ENCODE peak calls at places on chromosomes 4 and X, in four cellular contexts. S is glomerular endothelial cell, B is NCI-H345, P is osteocyte. T is an unnamed sample.

GRCh38 chr4:182876427-182876826 is 40.8 kb downstream of the DCTD start:
- DNase-seq in S (no peak), B (no peak), P (no peak), T (no peak)

GRCh38 chr4:4415107-4415805 is 28.4 kb downstream of the NSG1 start:
- DNase-seq in S (no peak), B (no peak), P (no peak), T (no peak)

GRCh38 chr4:111506706-111507105 is 638.5 kb upstream of the FAM241A start:
- DNase-seq in S (no peak), B (no peak), P (no peak), T (no peak)

GRCh38 chr4:139015948-139016451 is 419 bp downstream of the NOCT start:
- DNase-seq in S (no peak), B (peak; percentile 34), P (no peak), T (no peak)

GRCh38 chrX:38864165-38864564 is 62.9 kb downstream of the MID1IP1 start:
- DNase-seq in S (no peak), B (no peak), P (no peak), T (no peak)

GRCh38 chr4:107893171-107894137 is 37.9 kb upstream of the CYP2U1 start:
- DNase-seq in S (no peak), B (no peak), P (no peak), T (no peak)

GRCh38 chr4:6324999-6325790 is 55.5 kb downstream of the WFS1 start:
- DNase-seq in S (no peak), B (no peak), P (no peak), T (no peak)

GRCh38 chr4:59762344-59762743 is 1437.8 kb upstream of the ADGRL3 start:
- DNase-seq in S (no peak), B (no peak), P (no peak), T (no peak)

GRCh38 chrX:150635952-150636351 is 57.2 kb upstream of the MTMR1 start:
- DNase-seq in S (no peak), B (no peak), P (no peak), T (no peak)

GRCh38 chrX:24285082-24285481 is 28.8 kb downstream of the SUPT20HL2 start:
- DNase-seq in S (no peak), B (no peak), P (no peak), T (no peak)

GRCh38 chr4:164536829-164537228 is 217.1 kb upstream of the SMIM31 start:
- DNase-seq in S (no peak), B (no peak), P (no peak), T (peak; percentile 90)

GRCh38 chr4:150782311-150782710 is 200.4 kb downstream of the MAB21L2 start:
- DNase-seq in S (peak; percentile 14), B (peak; percentile 7), P (no peak), T (no peak)

GRCh38 chr4:88526221-88526815 is 2.7 kb upstream of the PYURF start:
- DNase-seq in S (no peak), B (peak; percentile 6), P (no peak), T (no peak)

GRCh38 chr4:121728798-121729226 is 32.0 kb upstream of the ANXA5 start:
- DNase-seq in S (no peak), B (no peak), P (no peak), T (no peak)

GRCh38 chrX:53287493-53288138 is 6.2 kb upstream of the IQSEC2 start:
- DNase-seq in S (no peak), B (peak; percentile 7), P (no peak), T (no peak)

GRCh38 chr4:52373650-52374049 is 285.5 kb downstream of the USP46 start:
- DNase-seq in S (no peak), B (no peak), P (no peak), T (no peak)

GRCh38 chr4:152619556-152619955 is 60.2 kb downstream of the TMEM154 start:
- DNase-seq in S (no peak), B (no peak), P (peak; percentile 64), T (peak; percentile 31)

GRCh38 chrX:124518888-124519287 is 172.5 kb downstream of the SH2D1A start:
- DNase-seq in S (no peak), B (no peak), P (no peak), T (no peak)

GRCh38 chrX:153818571-153819397 is 11.6 kb downstream of the PDZD4 start:
- DNase-seq in S (no peak), B (peak; percentile 64), P (peak; percentile 84), T (no peak)

GRCh38 chr4:174284181-174284886 is 623 bp downstream of the CEP44 start:
- DNase-seq in S (peak; percentile 25), B (peak; percentile 13), P (no peak), T (no peak)

GRCh38 chr4:67963345-67963744 is at the start of gene TMPRSS11A:
- DNase-seq in S (no peak), B (no peak), P (no peak), T (no peak)

GRCh38 chrX:40468033-40468979 is 112.5 kb upstream of the ATP6AP2 start:
- DNase-seq in S (no peak), B (peak; percentile 56), P (no peak), T (no peak)

GRCh38 chr4:38948551-38948950 is 80.9 kb downstream of the FAM114A1 start:
- DNase-seq in S (no peak), B (no peak), P (no peak), T (no peak)

GRCh38 chr4:164933244-164933643 is 44.2 kb downstream of the TRIM61 start:
- DNase-seq in S (no peak), B (no peak), P (no peak), T (no peak)

GRCh38 chr4:61202638-61203495 is 2.7 kb downstream of the ADGRL3 start:
- DNase-seq in S (no peak), B (peak; percentile 72), P (no peak), T (no peak)

GRCh38 chr4:110091426-110091825 is 107.0 kb downstream of the ELOVL6 start:
- DNase-seq in S (no peak), B (no peak), P (no peak), T (no peak)

GRCh38 chr4:106017975-106018374 is 122.7 kb downstream of the NPNT start:
- DNase-seq in S (no peak), B (no peak), P (no peak), T (no peak)

T was measured in vagina.